ENCODE peak calls at places on chromosomes 4 and X, in nine cellular contexts. A is lung, Z is Kasumi-1, P is GM23248, H is pancreas, X is T-cell, Y is HFFc6, B is NCI-H2029, N is NCI-H510A. D is an unnamed sample.

GRCh38 chr4:141058739-141059507 is 74.3 kb downstream of the RNF150 start:
- DNase-seq in A (no peak), Z (no peak), P (peak), H (no peak), X (no peak), Y (peak), B (peak), N (peak), D (no peak)

GRCh38 chr4:103095080-103095479 is 4.6 kb downstream of the BDH2 start:
- DNase-seq in A (no peak), Z (no peak), P (no peak), H (no peak), X (no peak), Y (no peak), B (no peak), N (no peak), D (no peak)

GRCh38 chrX:65582450-65583082 is 48.0 kb upstream of the LAS1L start:
- DNase-seq in A (no peak), Z (no peak), P (no peak), H (no peak), X (no peak), Y (no peak), B (no peak), N (no peak), D (no peak)

GRCh38 chr4:109947457-109947856 is 34.8 kb downstream of the EGF start:
- DNase-seq in A (no peak), Z (no peak), P (peak), H (no peak), X (no peak), Y (no peak), B (no peak), N (no peak), D (no peak)

GRCh38 chr4:100721077-100721476 is 203.3 kb upstream of the EMCN start:
- DNase-seq in A (no peak), Z (no peak), P (no peak), H (no peak), X (no peak), Y (no peak), B (no peak), N (no peak), D (no peak)

GRCh38 chr4:120902925-120903324 is 19.6 kb downstream of the PRDM5 start:
- DNase-seq in A (no peak), Z (no peak), P (no peak), H (no peak), X (no peak), Y (no peak), B (no peak), N (no peak), D (no peak)

GRCh38 chrX:97159916-97160800 is 276.4 kb downstream of the RPA4 start:
- DNase-seq in A (no peak), Z (no peak), P (no peak), H (no peak), X (no peak), Y (no peak), B (no peak), N (no peak), D (no peak)

GRCh38 chr4:10589308-10589707 is 95.3 kb downstream of the CLNK start:
- DNase-seq in A (no peak), Z (no peak), P (no peak), H (no peak), X (no peak), Y (no peak), B (no peak), N (no peak), D (no peak)

GRCh38 chr4:288891-289290 is 16.4 kb downstream of the ZNF732 start:
- DNase-seq in A (no peak), Z (peak), P (no peak), H (no peak), X (no peak), Y (no peak), B (no peak), N (no peak), D (no peak)

GRCh38 chr4:17283251-17283650 is 228.6 kb downstream of the QDPR start:
- DNase-seq in A (no peak), Z (no peak), P (no peak), H (no peak), X (no peak), Y (no peak), B (no peak), N (no peak), D (no peak)

GRCh38 chr4:74023709-74024108 is 14.8 kb downstream of the CXCL3 start:
- DNase-seq in A (no peak), Z (no peak), P (no peak), H (no peak), X (no peak), Y (no peak), B (no peak), N (no peak), D (no peak)

GRCh38 chr4:98739718-98740117 is 81.3 kb upstream of the TSPAN5 start:
- DNase-seq in A (no peak), Z (no peak), P (no peak), H (no peak), X (no peak), Y (no peak), B (no peak), N (no peak), D (no peak)

GRCh38 chr4:62517721-62518120 is 1317.6 kb downstream of the ADGRL3 start:
- DNase-seq in A (no peak), Z (peak), P (no peak), H (no peak), X (no peak), Y (no peak), B (no peak), N (no peak), D (no peak)

GRCh38 chr4:8913858-8914460 is 42.3 kb upstream of the HMX1 start:
- DNase-seq in A (no peak), Z (no peak), P (no peak), H (no peak), X (no peak), Y (no peak), B (no peak), N (no peak), D (peak)

GRCh38 chrX:40096395-40097091 is 1.2 kb downstream of the BCOR start:
- DNase-seq in A (no peak), Z (no peak), P (peak), H (peak), X (peak), Y (no peak), B (no peak), N (no peak), D (peak)

GRCh38 chr4:173834151-173834550 is 304.1 kb upstream of the HAND2 start:
- DNase-seq in A (no peak), Z (peak), P (peak), H (no peak), X (no peak), Y (no peak), B (no peak), N (no peak), D (no peak)

GRCh38 chrX:33735182-33735581 is 396.9 kb downstream of the FAM47A start:
- DNase-seq in A (no peak), Z (no peak), P (no peak), H (no peak), X (no peak), Y (no peak), B (no peak), N (no peak), D (no peak)

D was measured in kidney.